ENCODE peak calls at places on chromosomes 2 and 18, in seven cellular contexts. M is ovary, U is mesenchymal stem cell, W is RWPE1, D is kidney tubule cell, N is cardiac muscle cell, E is KBM-7. O is an unnamed sample.
A peak's percentile ranks its signal among the peaks of the same experiment; 100 is the strongest.

GRCh38 chr18:79915161-79916127 is 36.0 kb downstream of the SLC66A2 start:
- DNase-seq in M (no peak), U (no peak), W (no peak), D (no peak), N (no peak), E (no peak), O (peak; percentile 22)

GRCh38 chr2:159073256-159073655 is 104.8 kb downstream of the TANC1 start:
- DNase-seq in M (no peak), U (peak; percentile 41), W (no peak), D (peak; percentile 30), N (peak; percentile 50), E (no peak), O (no peak)

GRCh38 chr2:118643286-118643685 is 204.2 kb downstream of the EN1 start:
- DNase-seq in M (no peak), U (no peak), W (no peak), D (peak; percentile 57), N (no peak), E (no peak), O (no peak)

GRCh38 chr2:214630402-214631035 is 179.0 kb downstream of the BARD1 start:
- DNase-seq in M (no peak), U (peak; percentile 50), W (no peak), D (no peak), N (no peak), E (no peak), O (no peak)

GRCh38 chr18:70781860-70782453 is 493.1 kb downstream of the SOCS6 start:
- DNase-seq in M (no peak), U (no peak), W (peak; percentile 9), D (peak; percentile 48), N (peak; percentile 65), E (peak; percentile 77), O (no peak)

GRCh38 chr2:184359379-184359778 is 238.9 kb upstream of the ZNF804A start:
- DNase-seq in M (no peak), U (no peak), W (no peak), D (no peak), N (no peak), E (no peak), O (no peak)

GRCh38 chr2:71831208-71831577 is 316.5 kb downstream of the CYP26B1 start:
- DNase-seq in M (no peak), U (peak; percentile 73), W (no peak), D (peak; percentile 90), N (peak; percentile 62), E (no peak), O (peak; percentile 71)

GRCh38 chr18:3468066-3468705 is 18.2 kb downstream of the TGIF1 start:
- DNase-seq in M (no peak), U (no peak), W (no peak), D (no peak), N (no peak), E (no peak), O (no peak)

GRCh38 chr2:189579585-189579984 is 1.0 kb downstream of the SLC40A1 start:
- DNase-seq in M (no peak), U (peak; percentile 32), W (no peak), D (peak; percentile 20), N (peak; percentile 66), E (peak; percentile 64), O (no peak)

GRCh38 chr2:158923180-158923594 is 45.3 kb upstream of the TANC1 start:
- DNase-seq in M (no peak), U (no peak), W (no peak), D (no peak), N (peak; percentile 34), E (no peak), O (no peak)

GRCh38 chr2:143261986-143262784 is 133.0 kb downstream of the ARHGAP15 start:
- DNase-seq in M (no peak), U (no peak), W (no peak), D (no peak), N (no peak), E (peak; percentile 53), O (no peak)

GRCh38 chr2:161474920-161475319 is 58.8 kb downstream of the TBR1 start:
- DNase-seq in M (no peak), U (no peak), W (no peak), D (no peak), N (no peak), E (no peak), O (no peak)

GRCh38 chr18:22113144-22113813 is 56.1 kb upstream of the GATA6 start:
- DNase-seq in M (no peak), U (no peak), W (no peak), D (no peak), N (no peak), E (no peak), O (peak; percentile 90)

GRCh38 chr2:113126845-113127645 is at the start of gene IL1RN:
- DNase-seq in M (no peak), U (no peak), W (no peak), D (no peak), N (no peak), E (peak; percentile 75), O (no peak)

GRCh38 chr2:168030862-168031624 is 216.4 kb downstream of the STK39 start:
- DNase-seq in M (no peak), U (peak; percentile 82), W (no peak), D (peak; percentile 63), N (peak; percentile 20), E (no peak), O (no peak)

GRCh38 chr2:11583203-11583752 is 49.4 kb downstream of the GREB1 start:
- DNase-seq in M (peak; percentile 62), U (peak; percentile 87), W (no peak), D (no peak), N (peak; percentile 11), E (no peak), O (peak; percentile 43)

GRCh38 chr2:200782243-200782642 is 29.5 kb upstream of the BZW1 start:
- DNase-seq in M (no peak), U (no peak), W (no peak), D (no peak), N (no peak), E (no peak), O (no peak)

O was measured in left ventricle myocardium superior.